ENCODE peak calls at places on chromosomes 6 and 20, in six cellular contexts. X is H9; E is nephron progenitor cell; J is chondrocyte; Y is lower lobe of right lung; F is CD4-positive, alpha-beta T cell. U is an unnamed sample.
A peak's percentile ranks its signal among the peaks of the same experiment; 100 is the strongest.

GRCh38 chr20:11902264-11902663 is 15.4 kb upstream of the BTBD3 start:
- DNase-seq in X (no peak), E (no peak), J (no peak), Y (no peak), F (no peak), U (no peak)

GRCh38 chr6:43247115-43247999 is 4.1 kb downstream of the TTBK1 start:
- DNase-seq in X (peak; percentile 93), E (peak; percentile 81), J (no peak), Y (peak; percentile 91), F (peak; percentile 75), U (peak; percentile 78)

GRCh38 chr20:36472656-36473071 is 68.7 kb upstream of the MYL9 start:
- DNase-seq in X (peak; percentile 87), E (no peak), J (no peak), Y (peak; percentile 66), F (no peak), U (no peak)

GRCh38 chr20:2357114-2357513 is 23.6 kb upstream of the TGM6 start:
- DNase-seq in X (no peak), E (no peak), J (no peak), Y (no peak), F (no peak), U (no peak)

GRCh38 chr20:34049389-34049788 is 55.7 kb downstream of the RALY start:
- DNase-seq in X (no peak), E (no peak), J (no peak), Y (no peak), F (no peak), U (no peak)

GRCh38 chr6:4522453-4522852 is 253.8 kb upstream of the CDYL start:
- DNase-seq in X (no peak), E (no peak), J (no peak), Y (no peak), F (no peak), U (no peak)

GRCh38 chr6:1526689-1527088 is 83.0 kb upstream of the FOXC1 start:
- DNase-seq in X (no peak), E (no peak), J (no peak), Y (no peak), F (no peak), U (no peak)

GRCh38 chr20:25470045-25470444 is 62.6 kb downstream of the GINS1 start:
- DNase-seq in X (peak; percentile 76), E (peak; percentile 30), J (peak; percentile 51), Y (no peak), F (peak; percentile 43), U (no peak)

GRCh38 chr6:152121910-152122309 is 314.4 kb downstream of the ESR1 start:
- DNase-seq in X (no peak), E (no peak), J (no peak), Y (no peak), F (no peak), U (no peak)

GRCh38 chr20:34316191-34316814 is 13.1 kb upstream of the AHCY start:
- DNase-seq in X (no peak), E (no peak), J (no peak), Y (peak; percentile 24), F (no peak), U (no peak)

GRCh38 chr6:149093643-149094042 is 223.9 kb upstream of the TAB2 start:
- DNase-seq in X (no peak), E (no peak), J (no peak), Y (no peak), F (no peak), U (no peak)

GRCh38 chr20:3734111-3734843 is 1.8 kb downstream of the HSPA12B start:
- DNase-seq in X (peak; percentile 22), E (no peak), J (peak; percentile 36), Y (peak; percentile 65), F (no peak), U (no peak)

GRCh38 chr6:6811151-6812002 is 222.9 kb downstream of the LY86 start:
- DNase-seq in X (peak; percentile 79), E (no peak), J (no peak), Y (no peak), F (peak; percentile 8), U (no peak)

GRCh38 chr20:41424546-41424945 is 57.9 kb upstream of the EMILIN3 start:
- DNase-seq in X (no peak), E (no peak), J (no peak), Y (no peak), F (no peak), U (no peak)

GRCh38 chr20:34337544-34337943 is 25.5 kb upstream of the ITCH start:
- DNase-seq in X (no peak), E (no peak), J (no peak), Y (no peak), F (no peak), U (no peak)

GRCh38 chr6:169776379-169776778 is 25.0 kb downstream of the ERMARD start:
- DNase-seq in X (no peak), E (no peak), J (no peak), Y (no peak), F (no peak), U (no peak)

GRCh38 chr6:83998021-83998584 is 35.5 kb upstream of the MRAP2 start:
- DNase-seq in X (no peak), E (no peak), J (no peak), Y (no peak), F (no peak), U (no peak)

GRCh38 chr6:74368746-74369145 is 672.7 kb downstream of the CD109 start:
- DNase-seq in X (no peak), E (no peak), J (no peak), Y (no peak), F (no peak), U (no peak)

GRCh38 chr6:100283288-100283687 is 181.4 kb downstream of the SIM1 start:
- DNase-seq in X (no peak), E (no peak), J (no peak), Y (no peak), F (no peak), U (no peak)

GRCh38 chr6:133340557-133340956 is 99.4 kb downstream of the EYA4 start:
- DNase-seq in X (no peak), E (no peak), J (no peak), Y (no peak), F (no peak), U (no peak)

GRCh38 chr20:35447082-35447789 is 8.2 kb upstream of the CEP250 start:
- DNase-seq in X (peak; percentile 85), E (peak; percentile 97), J (no peak), Y (peak; percentile 90), F (peak; percentile 85), U (peak; percentile 69)

GRCh38 chr6:159865226-159865920 is 25.4 kb upstream of the MAS1 start:
- DNase-seq in X (no peak), E (no peak), J (no peak), Y (no peak), F (no peak), U (no peak)

GRCh38 chr20:45044601-45045000 is 56.3 kb downstream of the KCNS1 start:
- DNase-seq in X (no peak), E (no peak), J (no peak), Y (no peak), F (no peak), U (no peak)

GRCh38 chr20:32184953-32185603 is 22.5 kb downstream of the PLAGL2 start:
- DNase-seq in X (no peak), E (no peak), J (no peak), Y (no peak), F (no peak), U (no peak)

GRCh38 chr20:57023997-57024396 is 242.4 kb downstream of the BMP7 start:
- DNase-seq in X (no peak), E (no peak), J (no peak), Y (no peak), F (no peak), U (no peak)

GRCh38 chr20:57024849-57025248 is 241.6 kb downstream of the BMP7 start:
- DNase-seq in X (no peak), E (no peak), J (no peak), Y (no peak), F (no peak), U (no peak)

GRCh38 chr20:57020364-57020763 is 246.1 kb downstream of the BMP7 start:
- DNase-seq in X (no peak), E (no peak), J (no peak), Y (no peak), F (no peak), U (no peak)

GRCh38 chr20:57023007-57023406 is 243.4 kb downstream of the BMP7 start:
- DNase-seq in X (no peak), E (no peak), J (no peak), Y (no peak), F (no peak), U (no peak)

GRCh38 chr20:57022306-57022705 is 244.1 kb downstream of the BMP7 start:
- DNase-seq in X (peak; percentile 92), E (no peak), J (no peak), Y (no peak), F (no peak), U (no peak)
- TF ChIP-seq CTCF in X (peak; percentile 70), E (no peak), J (peak; percentile 18), Y (no peak), F (no peak), U (no peak)

DNA sequence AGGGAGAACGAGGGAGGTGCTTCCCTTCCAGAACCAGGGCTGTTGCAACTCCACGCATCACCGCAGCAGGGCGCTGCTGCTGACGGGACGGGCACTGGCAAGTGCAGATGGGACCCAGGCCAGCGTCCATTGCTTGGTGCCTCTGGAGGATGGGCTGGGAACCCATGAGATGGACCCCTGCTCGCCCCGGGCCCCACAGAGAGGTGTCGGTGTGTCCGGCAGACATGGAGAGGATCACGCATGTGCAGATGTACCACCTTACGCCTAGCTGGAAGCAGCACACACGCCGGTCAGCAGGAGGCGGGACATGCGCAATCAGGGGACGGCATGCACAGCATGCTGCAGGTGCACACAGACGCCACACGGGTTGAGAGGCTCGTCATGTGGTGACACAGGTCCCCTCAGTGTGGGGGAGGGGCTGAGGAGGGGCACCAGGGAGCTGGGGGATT is 5.7 kb downstream of the CABLES2 start:
- DNase-seq in X (peak; percentile 85), E (peak; percentile 53), J (no peak), Y (no peak), F (no peak), U (no peak)
- TF ChIP-seq CTCF in X (peak; percentile 76), E (peak; percentile 42), J (peak; percentile 33), Y (no peak), F (no peak), U (no peak)

GRCh38 chr6:157644043-157644810 is 178.8 kb upstream of the SNX9 start:
- DNase-seq in X (no peak), E (no peak), J (no peak), Y (no peak), F (peak; percentile 21), U (no peak)
- TF ChIP-seq CTCF in X (peak; percentile 37), E (no peak), J (peak; percentile 67), Y (no peak), F (no peak), U (no peak)

DNA sequence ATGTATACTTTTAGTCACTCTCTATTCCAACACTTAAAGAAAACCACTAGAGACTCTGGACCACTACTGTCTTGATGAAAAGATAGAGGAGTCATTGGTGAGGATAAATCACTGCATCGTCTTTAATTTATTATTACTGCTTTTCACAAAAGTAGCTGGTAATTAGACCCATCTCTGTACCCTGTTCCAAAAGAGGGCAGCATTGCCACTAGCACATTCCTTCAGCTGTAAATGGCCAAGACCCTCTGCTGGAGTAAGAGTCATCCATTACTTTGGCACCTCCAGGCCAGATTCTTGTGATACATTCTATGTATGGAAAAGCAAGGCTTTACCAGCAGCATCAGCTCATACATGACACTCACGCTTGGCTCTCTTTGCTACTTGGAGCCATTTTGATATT is 49.5 kb upstream of the PREP start:
- DNase-seq in X (no peak), E (no peak), J (no peak), Y (no peak), F (no peak), U (no peak)
- TF ChIP-seq CTCF in X (no peak), E (no peak), J (no peak), Y (no peak), F (no peak), U (no peak)